ENCODE peak calls at places on chromosomes 5 and 9, in seven cellular contexts. One of them, this sample, is unnamed.

GRCh38 chr5:52491829-52492217 is 295.9 kb upstream of the ITGA1 start:
- DNase-seq in HCT116: no peak
- DNase-seq in mucosa of gallbladder: no peak
- DNase-seq in tibial nerve: no peak
- DNase-seq in memory B cell: no peak
- DNase-seq in amygdala: no peak
- DNase-seq in thyroid gland: no peak
- DNase-seq in this sample: no peak

GRCh38 chr9:136880651-136881050 is 5.7 kb upstream of the TRAF2 start:
- DNase-seq in HCT116: no peak
- DNase-seq in thyroid gland: no peak
- DNase-seq in mucosa of gallbladder: no peak
- DNase-seq in memory B cell: no peak
- DNase-seq in tibial nerve: no peak
- DNase-seq in amygdala: no peak
- DNase-seq in this sample: no peak

GRCh38 chr5:75933489-75933888 is 149.7 kb upstream of the SV2C start:
- DNase-seq in thyroid gland: no peak
- DNase-seq in HCT116: no peak
- DNase-seq in amygdala: no peak
- DNase-seq in memory B cell: no peak
- DNase-seq in mucosa of gallbladder: no peak
- DNase-seq in tibial nerve: no peak
- DNase-seq in this sample: no peak

GRCh38 chr5:135433626-135434426 is 13.3 kb downstream of the DCANP1 start:
- DNase-seq in amygdala: no peak
- DNase-seq in thyroid gland: no peak
- DNase-seq in HCT116: no peak
- DNase-seq in memory B cell: no peak
- DNase-seq in mucosa of gallbladder: no peak
- DNase-seq in tibial nerve: no peak
- DNase-seq in this sample: no peak

GRCh38 chr5:139177809-139178581 is 20.2 kb downstream of the SIL1 start:
- DNase-seq in amygdala: no peak
- DNase-seq in tibial nerve: no peak
- DNase-seq in mucosa of gallbladder: no peak
- DNase-seq in HCT116: no peak
- DNase-seq in thyroid gland: peak
- DNase-seq in memory B cell: no peak
- DNase-seq in this sample: peak

GRCh38 chr5:145797336-145797735 is 37.8 kb downstream of the PRELID2 start:
- DNase-seq in thyroid gland: no peak
- DNase-seq in HCT116: no peak
- DNase-seq in amygdala: no peak
- DNase-seq in memory B cell: no peak
- DNase-seq in tibial nerve: no peak
- DNase-seq in mucosa of gallbladder: no peak
- DNase-seq in this sample: no peak

GRCh38 chr5:82388186-82388585 is 110.0 kb upstream of the RPS23 start:
- DNase-seq in thyroid gland: no peak
- DNase-seq in memory B cell: no peak
- DNase-seq in HCT116: no peak
- DNase-seq in amygdala: no peak
- DNase-seq in tibial nerve: no peak
- DNase-seq in mucosa of gallbladder: peak
- DNase-seq in this sample: no peak

GRCh38 chr5:82164109-82164956 is 113.8 kb downstream of the RPS23 start:
- DNase-seq in HCT116: no peak
- DNase-seq in tibial nerve: no peak
- DNase-seq in amygdala: no peak
- DNase-seq in thyroid gland: no peak
- DNase-seq in mucosa of gallbladder: no peak
- DNase-seq in memory B cell: no peak
- DNase-seq in this sample: no peak

GRCh38 chr9:29285818-29286217 is 1712.5 kb upstream of the C9orf72 start:
- DNase-seq in thyroid gland: no peak
- DNase-seq in tibial nerve: no peak
- DNase-seq in HCT116: no peak
- DNase-seq in amygdala: no peak
- DNase-seq in mucosa of gallbladder: no peak
- DNase-seq in memory B cell: no peak
- DNase-seq in this sample: no peak

GRCh38 chr9:4146293-4146692 is 153.6 kb downstream of the GLIS3 start:
- DNase-seq in tibial nerve: no peak
- DNase-seq in mucosa of gallbladder: peak
- DNase-seq in HCT116: no peak
- DNase-seq in amygdala: no peak
- DNase-seq in memory B cell: no peak
- DNase-seq in thyroid gland: no peak
- DNase-seq in this sample: no peak

GRCh38 chr9:122192261-122192875 is 32.7 kb downstream of the MORN5 start:
- DNase-seq in tibial nerve: no peak
- DNase-seq in memory B cell: no peak
- DNase-seq in thyroid gland: no peak
- DNase-seq in amygdala: no peak
- DNase-seq in mucosa of gallbladder: no peak
- DNase-seq in HCT116: no peak
- DNase-seq in this sample: no peak

GRCh38 chr5:53023969-53024368 is 34.8 kb downstream of the ITGA2 start:
- DNase-seq in thyroid gland: no peak
- DNase-seq in mucosa of gallbladder: no peak
- DNase-seq in HCT116: no peak
- DNase-seq in memory B cell: no peak
- DNase-seq in amygdala: no peak
- DNase-seq in tibial nerve: no peak
- DNase-seq in this sample: no peak

GRCh38 chr5:147893820-147894219 is 12.5 kb downstream of the C5orf46 start:
- DNase-seq in tibial nerve: no peak
- DNase-seq in amygdala: no peak
- DNase-seq in memory B cell: no peak
- DNase-seq in HCT116: no peak
- DNase-seq in thyroid gland: no peak
- DNase-seq in mucosa of gallbladder: no peak
- DNase-seq in this sample: no peak

GRCh38 chr5:83632874-83633273 is 87.8 kb downstream of the HAPLN1 start:
- DNase-seq in thyroid gland: no peak
- DNase-seq in mucosa of gallbladder: no peak
- DNase-seq in HCT116: peak
- DNase-seq in memory B cell: no peak
- DNase-seq in tibial nerve: no peak
- DNase-seq in amygdala: no peak
- DNase-seq in this sample: no peak

This sample was measured in naive B cell.